ENCODE peak calls at places on chromosomes 1 and 21, in six cellular contexts. E, R, N, Z, C and T are unnamed samples.

GRCh38 chr1:214476229-214476957 is 75.0 kb downstream of the PTPN14 start:
- DNase-seq in E (no peak), R (no peak), N (peak), Z (no peak), C (no peak), T (peak)

GRCh38 chr21:25708467-25709065 is 26.1 kb downstream of the ATP5PF start:
- DNase-seq in E (peak), R (peak), N (peak), Z (no peak), C (peak), T (peak)

GRCh38 chr1:201126463-201126831 is 537 bp downstream of the ASCL5 start:
- DNase-seq in E (no peak), R (no peak), N (no peak), Z (no peak), C (no peak), T (no peak)

GRCh38 chr1:61210435-61211012 is 128.2 kb downstream of the NFIA start:
- DNase-seq in E (no peak), R (peak), N (no peak), Z (no peak), C (no peak), T (no peak)

GRCh38 chr1:98498651-98499050 is 162.9 kb upstream of the SNX7 start:
- DNase-seq in E (no peak), R (no peak), N (no peak), Z (no peak), C (no peak), T (no peak)

GRCh38 chr1:22790232-22791008 is 79.8 kb downstream of the EPHB2 start:
- DNase-seq in E (peak), R (no peak), N (no peak), Z (no peak), C (peak), T (peak)

GRCh38 chr1:212432163-212432705 is 486 bp upstream of the NENF start:
- DNase-seq in E (peak), R (no peak), N (no peak), Z (no peak), C (no peak), T (no peak)

GRCh38 chr1:5585256-5585655 is 407.0 kb downstream of the NPHP4 start:
- DNase-seq in E (no peak), R (no peak), N (no peak), Z (no peak), C (no peak), T (no peak)

GRCh38 chr1:108316545-108316944 is 72.7 kb upstream of the NBPF4 start:
- DNase-seq in E (peak), R (peak), N (no peak), Z (no peak), C (no peak), T (peak)

GRCh38 chr1:238653693-238654321 is 732.6 kb upstream of the CHRM3 start:
- DNase-seq in E (peak), R (peak), N (no peak), Z (no peak), C (no peak), T (no peak)

GRCh38 chr1:33165809-33166208 is 16.0 kb downstream of the TRIM62 start:
- DNase-seq in E (no peak), R (no peak), N (no peak), Z (no peak), C (no peak), T (no peak)

GRCh38 chr1:170168263-170168662 is 22.5 kb downstream of the NTMT2 start:
- DNase-seq in E (peak), R (peak), N (peak), Z (no peak), C (no peak), T (no peak)

GRCh38 chr1:30041741-30042437 is 681.5 kb downstream of the MATN1 start:
- DNase-seq in E (no peak), R (no peak), N (no peak), Z (no peak), C (no peak), T (no peak)

DNA sequence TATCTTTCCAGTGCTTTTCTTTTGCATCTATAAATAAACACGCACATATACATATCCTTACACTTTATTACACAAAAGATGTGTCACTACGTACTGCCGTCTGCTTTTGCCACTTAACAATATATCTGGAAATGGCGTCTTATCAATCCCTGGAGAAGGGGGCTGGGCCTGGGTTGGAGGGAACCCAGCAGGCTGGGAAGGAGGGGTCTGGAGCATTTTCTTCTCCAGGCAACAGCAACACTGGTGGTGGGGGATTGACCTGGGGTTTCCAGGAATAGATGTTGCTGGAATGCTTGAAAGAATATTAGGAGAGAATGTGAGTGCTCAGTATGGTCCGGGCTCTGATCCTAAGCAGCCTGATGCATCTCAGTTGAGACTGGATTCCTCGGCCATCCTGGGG is 98.8 kb downstream of the SIK1 start:
- DNase-seq in E (no peak), R (no peak), N (no peak), Z (no peak), C (no peak), T (no peak)
- TF ChIP-seq CTCF in E (no peak), R (no peak), N (no peak), Z (no peak), C (no peak), T (no peak)

GRCh38 chr1:41361028-41361494 is at the start of gene FOXO6:
- DNase-seq in E (peak), R (peak), N (peak), Z (peak), C (peak), T (peak)
- TF ChIP-seq CTCF in E (peak), R (no peak), N (peak), Z (peak), C (peak), T (peak)

GRCh38 chr1:155307247-155307740 is 1.4 kb upstream of the FDPS start:
- DNase-seq in E (peak), R (peak), N (no peak), Z (no peak), C (no peak), T (no peak)
- TF ChIP-seq CTCF in E (peak), R (peak), N (no peak), Z (no peak), C (no peak), T (no peak)

DNA sequence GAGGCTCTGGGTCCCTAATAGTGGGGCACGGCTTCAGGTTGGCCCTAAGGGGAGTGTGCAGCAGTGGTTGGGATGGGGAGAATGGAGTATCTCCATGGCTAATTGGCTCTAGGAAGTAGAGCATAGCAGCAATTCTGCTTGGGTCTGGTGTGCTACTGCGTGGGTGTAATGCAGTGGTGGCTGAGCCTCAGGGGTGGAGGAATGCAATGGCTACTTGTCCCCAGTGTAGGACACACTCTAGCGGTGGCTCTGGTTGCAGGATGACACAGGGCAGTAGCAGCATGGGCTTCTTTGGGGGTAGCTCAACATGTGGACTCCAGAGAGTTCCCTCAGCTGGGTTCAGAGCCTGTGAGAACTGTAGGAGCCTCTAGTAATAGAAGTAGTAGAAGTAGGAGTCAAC is 91.2 kb upstream of the FAM78B start:
- DNase-seq in E (no peak), R (no peak), N (no peak), Z (no peak), C (no peak), T (no peak)
- TF ChIP-seq CTCF in E (no peak), R (no peak), N (no peak), Z (no peak), C (no peak), T (no peak)

GRCh38 chr21:37237764-37238163 is 29.4 kb downstream of the VPS26C start:
- DNase-seq in E (no peak), R (no peak), N (no peak), Z (no peak), C (no peak), T (no peak)
- TF ChIP-seq CTCF in E (no peak), R (no peak), N (no peak), Z (no peak), C (no peak), T (no peak)

DNA sequence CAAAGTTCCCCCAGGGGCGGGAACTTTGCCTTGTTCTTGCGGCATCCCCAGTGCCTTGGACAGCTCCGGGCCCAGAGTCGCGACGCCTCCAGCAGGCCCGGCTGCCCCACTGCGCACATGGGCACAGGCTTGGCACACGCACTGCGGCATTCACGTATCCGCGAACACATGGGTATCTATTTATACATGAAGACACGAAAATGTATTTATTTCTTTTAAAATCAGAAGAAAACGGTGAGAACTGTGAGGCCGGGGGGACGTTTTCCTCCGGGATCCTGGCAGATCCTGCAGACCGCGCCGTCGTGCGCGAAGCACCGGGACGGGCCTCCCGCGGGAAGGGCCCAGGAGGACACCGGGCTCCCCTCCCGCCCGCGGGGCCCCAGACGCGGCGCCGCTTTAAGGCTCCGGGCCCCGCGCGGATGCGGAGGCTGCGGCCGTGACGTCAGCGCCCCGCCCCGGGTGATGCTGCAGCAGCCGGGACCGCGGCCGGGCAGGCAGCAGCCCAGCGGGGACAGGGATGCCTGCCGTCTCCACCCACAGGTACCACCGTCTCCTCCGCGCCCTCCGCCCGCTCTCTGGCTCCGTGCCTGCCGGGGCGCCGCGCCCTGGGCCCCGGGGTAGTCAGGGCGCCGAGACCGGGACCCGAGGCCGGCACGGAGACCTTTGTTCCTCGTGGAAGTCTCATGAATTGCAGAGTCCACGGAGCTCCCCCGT is at the start of gene SLC45A1:
- DNase-seq in E (peak), R (peak), N (peak), Z (peak), C (peak), T (peak)
- TF ChIP-seq CTCF in E (no peak), R (no peak), N (no peak), Z (no peak), C (no peak), T (no peak)

GRCh38 chr1:85911742-85912141 is 203.5 kb upstream of the ZNHIT6 start:
- DNase-seq in E (peak), R (peak), N (no peak), Z (no peak), C (no peak), T (peak)
- TF ChIP-seq CTCF in E (peak), R (peak), N (no peak), Z (no peak), C (no peak), T (no peak)

DNA sequence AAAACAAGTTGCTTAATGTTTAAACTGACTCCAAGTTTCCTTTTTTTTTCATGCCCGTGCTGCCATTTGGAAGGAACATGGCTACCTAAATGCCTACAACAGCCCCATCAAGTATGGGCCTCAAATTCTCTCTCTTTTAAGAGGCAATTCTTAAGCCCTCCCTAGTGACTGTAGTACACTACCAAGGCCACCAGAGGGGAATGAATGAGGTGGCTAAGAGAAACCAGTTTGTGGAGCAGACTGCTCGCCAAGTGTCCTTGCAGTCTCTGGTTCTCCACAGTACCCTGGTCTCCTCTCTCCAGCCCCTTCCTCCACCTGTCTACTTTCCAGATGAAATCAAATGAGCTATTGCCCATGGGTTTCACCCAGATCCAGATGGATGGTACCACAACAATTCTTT is 1809.6 kb downstream of the BRINP3 start:
- DNase-seq in E (no peak), R (no peak), N (peak), Z (no peak), C (no peak), T (no peak)
- TF ChIP-seq CTCF in E (no peak), R (no peak), N (no peak), Z (no peak), C (no peak), T (no peak)